ENCODE peak calls at places on chromosomes 1 and 21, in eight cellular contexts. A, H, K, N, W, B, Y and U are unnamed samples.

GRCh38 chr21:41168391-41169257 is 664 bp downstream of the BACE2 start:
- DNase-seq in A (no peak), H (peak), K (peak), N (peak), W (peak), B (peak), Y (no peak), U (peak)

GRCh38 chr21:22855581-22855980 is 1857.4 kb downstream of the NCAM2 start:
- DNase-seq in A (no peak), H (no peak), K (no peak), N (no peak), W (no peak), B (no peak), Y (no peak), U (no peak)

GRCh38 chr21:38454161-38454560 is 44.1 kb downstream of the ERG start:
- DNase-seq in A (no peak), H (no peak), K (no peak), N (no peak), W (no peak), B (no peak), Y (no peak), U (no peak)

GRCh38 chr1:117967900-117968299 is 38.4 kb downstream of the WDR3 start:
- DNase-seq in A (no peak), H (peak), K (no peak), N (peak), W (no peak), B (peak), Y (no peak), U (no peak)

GRCh38 chr21:35316456-35316855 is 267.4 kb upstream of the RUNX1 start:
- DNase-seq in A (no peak), H (no peak), K (no peak), N (no peak), W (no peak), B (no peak), Y (no peak), U (no peak)

GRCh38 chr21:28959367-28960099 is 33.1 kb downstream of the LTN1 start:
- DNase-seq in A (peak), H (no peak), K (peak), N (peak), W (no peak), B (peak), Y (no peak), U (no peak)

GRCh38 chr1:154198756-154199562 is 7.1 kb upstream of the TPM3 start:
- DNase-seq in A (no peak), H (no peak), K (peak), N (peak), W (peak), B (peak), Y (no peak), U (peak)

GRCh38 chr1:213669964-213670691 is 317.6 kb upstream of the PROX1 start:
- DNase-seq in A (no peak), H (no peak), K (no peak), N (no peak), W (no peak), B (no peak), Y (no peak), U (no peak)

GRCh38 chr21:38312822-38313221 is 56.0 kb downstream of the KCNJ15 start:
- DNase-seq in A (no peak), H (no peak), K (no peak), N (no peak), W (no peak), B (no peak), Y (no peak), U (no peak)

GRCh38 chr1:219798283-219799030 is 129.9 kb downstream of the SLC30A10 start:
- DNase-seq in A (no peak), H (no peak), K (peak), N (peak), W (no peak), B (peak), Y (no peak), U (no peak)